ENCODE peak calls at places on chromosomes 13 and 19, in four cellular contexts. P is SW 1271, V is H9, U is PC-9. Z is an unnamed sample.

GRCh38 chr13:106259928-106260327 is 275.5 kb downstream of the EFNB2 start:
- DNase-seq in P (no peak), V (no peak), U (no peak), Z (no peak)

GRCh38 chr13:84126671-84127171 is 244.4 kb upstream of the SLITRK1 start:
- DNase-seq in P (no peak), V (no peak), U (no peak), Z (no peak)

GRCh38 chr13:97499181-97499580 is 65.2 kb downstream of the RAP2A start:
- DNase-seq in P (no peak), V (no peak), U (no peak), Z (no peak)

GRCh38 chr13:92158335-92158734 is 759.9 kb downstream of the GPC5 start:
- DNase-seq in P (no peak), V (no peak), U (no peak), Z (no peak)

GRCh38 chr19:52171321-52172169 is at the start of gene ZNF836:
- DNase-seq in P (no peak), V (peak; percentile 93), U (peak; percentile 88), Z (peak; percentile 95)

GRCh38 chr19:9205506-9206113 is 13.8 kb downstream of the OR7D4 start:
- DNase-seq in P (no peak), V (peak; percentile 78), U (peak; percentile 64), Z (peak; percentile 79)

GRCh38 chr19:55111238-55111831 is 6.1 kb downstream of the PPP1R12C start:
- DNase-seq in P (no peak), V (no peak), U (no peak), Z (no peak)

GRCh38 chr13:94662274-94662945 is 49.9 kb downstream of the SOX21 start:
- DNase-seq in P (no peak), V (no peak), U (no peak), Z (no peak)

GRCh38 chr13:26529441-26529840 is 28.0 kb upstream of the WASF3 start:
- DNase-seq in P (no peak), V (peak; percentile 67), U (peak; percentile 16), Z (peak; percentile 77)

GRCh38 chr19:6015841-6016545 is 38.1 kb upstream of the RANBP3 start:
- DNase-seq in P (no peak), V (no peak), U (no peak), Z (no peak)

GRCh38 chr19:50678323-50678722 is 29.1 kb downstream of the C19orf81 start:
- DNase-seq in P (no peak), V (no peak), U (no peak), Z (no peak)

GRCh38 chr13:28379371-28380083 is 115.4 kb downstream of the FLT1 start:
- DNase-seq in P (no peak), V (no peak), U (no peak), Z (no peak)